ENCODE peak calls at places on chromosome 20, in seven cellular contexts. One of them, this sample, is unnamed.

GRCh38 chr20:4056880-4057279 is 41.5 kb upstream of the RNF24 start:
- DNase-seq in mesenchymal stem cell: no peak
- DNase-seq in mesendoderm: no peak
- DNase-seq in trophoblast cell: no peak
- DNase-seq in IMR-90: no peak
- DNase-seq in H1: no peak
- DNase-seq in H9: no peak
- DNase-seq in this sample: no peak

GRCh38 chr20:3576363-3576762 is 86.8 kb downstream of the GFRA4 start:
- DNase-seq in trophoblast cell: no peak
- DNase-seq in H1: no peak
- DNase-seq in IMR-90: no peak
- DNase-seq in mesenchymal stem cell: no peak
- DNase-seq in H9: no peak
- DNase-seq in mesendoderm: no peak
- DNase-seq in this sample: no peak

GRCh38 chr20:45991616-45992015 is 17.1 kb upstream of the MMP9 start:
- DNase-seq in H9: no peak
- DNase-seq in mesendoderm: no peak
- DNase-seq in trophoblast cell: no peak
- DNase-seq in H1: no peak
- DNase-seq in mesenchymal stem cell: no peak
- DNase-seq in IMR-90: no peak
- DNase-seq in this sample: no peak

GRCh38 chr20:10476319-10476724 is 41.2 kb downstream of the SLX4IP start:
- DNase-seq in IMR-90: peak
- DNase-seq in mesendoderm: no peak
- DNase-seq in mesenchymal stem cell: no peak
- DNase-seq in H9: no peak
- DNase-seq in H1: no peak
- DNase-seq in trophoblast cell: peak
- DNase-seq in this sample: no peak

GRCh38 chr20:32702706-32703425 is 29.1 kb upstream of the C20orf203 start:
- DNase-seq in H1: no peak
- DNase-seq in mesenchymal stem cell: no peak
- DNase-seq in trophoblast cell: no peak
- DNase-seq in IMR-90: no peak
- DNase-seq in mesendoderm: no peak
- DNase-seq in H9: no peak
- DNase-seq in this sample: no peak

GRCh38 chr20:2399390-2399789 is 18.7 kb downstream of the TGM6 start:
- DNase-seq in IMR-90: no peak
- DNase-seq in H9: no peak
- DNase-seq in trophoblast cell: no peak
- DNase-seq in mesenchymal stem cell: no peak
- DNase-seq in H1: no peak
- DNase-seq in mesendoderm: no peak
- DNase-seq in this sample: no peak

GRCh38 chr20:31488171-31488570 is 13.1 kb downstream of the REM1 start:
- DNase-seq in mesendoderm: no peak
- DNase-seq in H9: no peak
- DNase-seq in IMR-90: no peak
- DNase-seq in mesenchymal stem cell: no peak
- DNase-seq in H1: no peak
- DNase-seq in trophoblast cell: no peak
- DNase-seq in this sample: no peak

GRCh38 chr20:31951530-31952453 is at the start of gene PDRG1:
- DNase-seq in H9: peak
- DNase-seq in trophoblast cell: peak
- DNase-seq in IMR-90: peak
- DNase-seq in H1: peak
- DNase-seq in mesenchymal stem cell: peak
- DNase-seq in mesendoderm: peak
- DNase-seq in this sample: peak

GRCh38 chr20:12287575-12287974 is 369.9 kb downstream of the BTBD3 start:
- DNase-seq in trophoblast cell: peak
- DNase-seq in mesenchymal stem cell: no peak
- DNase-seq in H1: no peak
- DNase-seq in mesendoderm: peak
- DNase-seq in H9: no peak
- DNase-seq in IMR-90: no peak
- DNase-seq in this sample: no peak

GRCh38 chr20:20827992-20828597 is 115.7 kb upstream of the RALGAPA2 start:
- DNase-seq in H9: no peak
- DNase-seq in IMR-90: no peak
- DNase-seq in H1: no peak
- DNase-seq in mesenchymal stem cell: no peak
- DNase-seq in mesendoderm: no peak
- DNase-seq in trophoblast cell: no peak
- DNase-seq in this sample: no peak

GRCh38 chr20:21435576-21435975 is 38.2 kb upstream of the NKX2-4 start:
- DNase-seq in mesenchymal stem cell: no peak
- DNase-seq in H1: no peak
- DNase-seq in trophoblast cell: no peak
- DNase-seq in H9: no peak
- DNase-seq in mesendoderm: no peak
- DNase-seq in IMR-90: no peak
- DNase-seq in this sample: no peak

GRCh38 chr20:16902657-16903056 is 154.5 kb downstream of the OTOR start:
- DNase-seq in IMR-90: no peak
- DNase-seq in trophoblast cell: no peak
- DNase-seq in mesenchymal stem cell: no peak
- DNase-seq in H1: no peak
- DNase-seq in H9: no peak
- DNase-seq in mesendoderm: no peak
- DNase-seq in this sample: no peak

GRCh38 chr20:38169636-38170035 is 4.6 kb upstream of the TGM2 start:
- DNase-seq in H1: no peak
- DNase-seq in mesendoderm: no peak
- DNase-seq in trophoblast cell: no peak
- DNase-seq in IMR-90: no peak
- DNase-seq in H9: no peak
- DNase-seq in mesenchymal stem cell: no peak
- DNase-seq in this sample: no peak

GRCh38 chr20:61520761-61521460 is 268.9 kb downstream of the CDH4 start:
- DNase-seq in mesendoderm: peak
- DNase-seq in mesenchymal stem cell: peak
- DNase-seq in H9: no peak
- DNase-seq in H1: no peak
- DNase-seq in IMR-90: peak
- DNase-seq in trophoblast cell: no peak
- DNase-seq in this sample: no peak

GRCh38 chr20:2820084-2820895 is 4.1 kb downstream of the TMEM239 start:
- DNase-seq in mesenchymal stem cell: no peak
- DNase-seq in mesendoderm: peak
- DNase-seq in H1: no peak
- DNase-seq in trophoblast cell: peak
- DNase-seq in H9: peak
- DNase-seq in IMR-90: peak
- DNase-seq in this sample: no peak

GRCh38 chr20:61233590-61233989 is 18.5 kb upstream of the CDH4 start:
- DNase-seq in trophoblast cell: no peak
- DNase-seq in mesenchymal stem cell: no peak
- DNase-seq in H9: no peak
- DNase-seq in IMR-90: no peak
- DNase-seq in mesendoderm: no peak
- DNase-seq in H1: no peak
- DNase-seq in this sample: no peak

GRCh38 chr20:17062712-17063111 is 164.1 kb upstream of the PCSK2 start:
- DNase-seq in mesenchymal stem cell: no peak
- DNase-seq in IMR-90: no peak
- DNase-seq in H1: no peak
- DNase-seq in mesendoderm: no peak
- DNase-seq in trophoblast cell: no peak
- DNase-seq in H9: no peak
- DNase-seq in this sample: no peak

GRCh38 chr20:3239867-3240775 is 1.1 kb upstream of the SLC4A11 start:
- DNase-seq in mesendoderm: peak
- DNase-seq in H9: no peak
- DNase-seq in IMR-90: no peak
- DNase-seq in trophoblast cell: no peak
- DNase-seq in H1: no peak
- DNase-seq in mesenchymal stem cell: peak
- DNase-seq in this sample: no peak

GRCh38 chr20:9500121-9500911 is 14.1 kb upstream of the LAMP5 start:
- DNase-seq in H1: no peak
- DNase-seq in mesenchymal stem cell: no peak
- DNase-seq in trophoblast cell: peak
- DNase-seq in H9: no peak
- DNase-seq in IMR-90: peak
- DNase-seq in mesendoderm: no peak
- DNase-seq in this sample: no peak

GRCh38 chr20:41609476-41609875 is 8.7 kb downstream of the CHD6 start:
- DNase-seq in H9: no peak
- DNase-seq in trophoblast cell: no peak
- DNase-seq in H1: no peak
- DNase-seq in IMR-90: no peak
- DNase-seq in mesenchymal stem cell: no peak
- DNase-seq in mesendoderm: no peak
- DNase-seq in this sample: no peak

GRCh38 chr20:18718129-18718528 is 95.5 kb upstream of the SCP2D1 start:
- DNase-seq in IMR-90: no peak
- DNase-seq in mesendoderm: peak
- DNase-seq in H9: no peak
- DNase-seq in trophoblast cell: no peak
- DNase-seq in mesenchymal stem cell: no peak
- DNase-seq in H1: no peak
- DNase-seq in this sample: no peak

GRCh38 chr20:60203451-60203850 is 245.2 kb downstream of the CDH26 start:
- DNase-seq in mesenchymal stem cell: no peak
- DNase-seq in IMR-90: no peak
- DNase-seq in H9: no peak
- DNase-seq in mesendoderm: peak
- DNase-seq in trophoblast cell: no peak
- DNase-seq in H1: no peak
- DNase-seq in this sample: no peak

DNA sequence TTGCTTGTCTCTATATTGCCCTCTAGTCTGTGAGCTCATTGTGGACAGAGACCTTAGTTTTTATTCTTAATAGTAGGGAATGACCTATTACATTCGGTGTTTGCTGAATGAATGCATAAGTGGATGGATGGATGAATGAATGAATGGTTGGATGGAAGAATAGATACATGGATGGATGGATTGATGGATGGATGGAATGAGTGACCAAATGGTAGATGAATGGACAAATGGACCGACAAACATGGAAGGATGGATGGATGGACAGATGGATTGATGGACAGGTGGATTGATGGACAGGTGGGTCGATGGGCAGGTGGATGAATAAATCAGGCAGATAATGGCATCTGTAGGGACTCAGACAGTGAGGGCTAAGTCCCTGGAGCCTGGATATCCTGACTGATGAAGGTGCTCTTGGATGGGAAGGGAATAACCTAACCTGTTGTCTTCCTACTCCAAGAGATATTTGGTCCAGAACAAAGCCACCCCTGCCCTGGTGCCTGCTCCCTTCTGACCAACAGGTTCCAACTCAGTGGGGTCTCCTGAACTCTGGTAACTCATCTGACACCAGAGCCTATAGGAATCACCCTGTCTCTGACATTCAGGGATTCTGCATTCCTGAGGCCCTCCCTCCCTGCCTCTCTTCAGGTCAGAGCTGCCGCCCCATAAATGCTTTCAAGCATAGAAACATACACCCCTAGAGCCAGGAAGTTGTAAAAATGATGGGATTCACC is 9.6 kb upstream of the CCN5 start:
- DNase-seq in mesenchymal stem cell: no peak
- DNase-seq in H9: no peak
- DNase-seq in H1: no peak
- DNase-seq in IMR-90: no peak
- DNase-seq in trophoblast cell: no peak
- DNase-seq in mesendoderm: no peak
- DNase-seq in this sample: no peak
- H3K9ac ChIP-seq in mesenchymal stem cell: peak
- H3K9ac ChIP-seq in H9: no peak
- H3K9ac ChIP-seq in H1: no peak
- H3K9ac ChIP-seq in IMR-90: no peak
- H3K9ac ChIP-seq in trophoblast cell: no peak
- H3K9ac ChIP-seq in mesendoderm: no peak
- H3K9ac ChIP-seq in this sample: no peak

GRCh38 chr20:58993332-58994248 is 12.5 kb downstream of the NELFCD start:
- DNase-seq in H1: no peak
- DNase-seq in mesendoderm: no peak
- DNase-seq in trophoblast cell: no peak
- DNase-seq in H9: no peak
- DNase-seq in IMR-90: no peak
- DNase-seq in mesenchymal stem cell: no peak
- DNase-seq in this sample: no peak
- H2BK120ac ChIP-seq in H1: no peak
- H2BK120ac ChIP-seq in mesendoderm: no peak
- H2BK120ac ChIP-seq in trophoblast cell: no peak
- H2BK120ac ChIP-seq in H9: no peak
- H2BK120ac ChIP-seq in IMR-90: no peak
- H2BK120ac ChIP-seq in mesenchymal stem cell: no peak
- H2BK120ac ChIP-seq in this sample: no peak

DNA sequence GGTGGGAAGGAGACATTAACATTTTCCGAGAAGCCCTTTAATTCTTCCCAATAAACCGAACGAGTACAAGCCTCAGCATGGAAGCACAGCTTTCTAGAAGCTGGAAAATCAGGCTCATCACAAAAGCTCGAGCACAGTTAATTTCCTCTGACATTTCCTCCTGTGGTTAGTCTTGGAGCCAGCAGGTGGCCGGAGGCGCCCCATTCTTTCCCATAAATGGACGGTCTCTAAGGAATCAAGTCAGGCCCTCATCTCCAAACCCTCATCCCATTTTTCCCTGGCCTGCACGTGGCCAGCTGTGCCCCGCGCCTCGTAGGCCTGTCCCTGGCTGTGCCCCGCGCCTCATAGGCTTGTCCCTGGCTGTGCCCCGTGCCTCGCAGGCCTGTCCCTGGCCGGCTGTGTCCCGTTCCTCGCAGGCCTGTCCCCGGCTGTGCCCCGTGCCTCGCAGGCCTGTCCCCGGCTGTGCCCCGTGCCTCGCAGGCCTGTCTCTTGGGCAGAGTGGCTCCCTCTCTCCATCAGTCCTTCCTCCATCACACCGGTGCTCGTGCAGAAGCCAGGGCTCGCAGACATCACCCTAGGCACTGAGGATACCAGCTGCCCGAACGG is 19.7 kb upstream of the NTSR1 start:
- DNase-seq in H9: no peak
- DNase-seq in trophoblast cell: no peak
- DNase-seq in IMR-90: peak
- DNase-seq in mesendoderm: no peak
- DNase-seq in H1: no peak
- DNase-seq in mesenchymal stem cell: no peak
- DNase-seq in this sample: no peak
- H3K9ac ChIP-seq in H9: no peak
- H3K9ac ChIP-seq in trophoblast cell: no peak
- H3K9ac ChIP-seq in IMR-90: no peak
- H3K9ac ChIP-seq in mesendoderm: no peak
- H3K9ac ChIP-seq in H1: no peak
- H3K9ac ChIP-seq in mesenchymal stem cell: no peak
- H3K9ac ChIP-seq in this sample: no peak

DNA sequence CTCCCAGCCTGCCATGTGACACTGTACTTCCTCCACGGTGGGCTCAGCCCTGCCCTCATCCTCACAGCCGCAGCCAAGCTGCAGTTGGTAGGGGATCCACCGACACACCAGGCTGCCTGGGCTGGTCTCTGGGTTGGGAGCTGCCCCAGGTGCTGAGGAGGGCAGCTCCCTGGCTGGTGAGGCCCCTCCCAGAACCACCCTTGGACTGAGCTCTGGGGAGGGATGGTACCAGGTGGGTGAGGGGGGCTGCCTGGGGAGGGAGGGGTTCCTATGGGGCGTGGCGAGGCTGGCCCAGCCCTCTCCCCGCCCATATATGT is 183 bp upstream of the TNFRSF6B start:
- DNase-seq in H1: peak
- DNase-seq in H9: peak
- DNase-seq in IMR-90: no peak
- DNase-seq in mesendoderm: peak
- DNase-seq in trophoblast cell: no peak
- DNase-seq in mesenchymal stem cell: no peak
- DNase-seq in this sample: no peak
- H2BK120ac ChIP-seq in H1: no peak
- H2BK120ac ChIP-seq in H9: no peak
- H2BK120ac ChIP-seq in IMR-90: no peak
- H2BK120ac ChIP-seq in mesendoderm: no peak
- H2BK120ac ChIP-seq in trophoblast cell: no peak
- H2BK120ac ChIP-seq in mesenchymal stem cell: peak
- H2BK120ac ChIP-seq in this sample: no peak

This sample was measured in neuronal stem cell.